ENCODE peak calls at places on chromosomes 5 and 9, in four cellular contexts. Y is fibroblast of the aortic adventitia, M is OCI-LY7, T is GM12878. F is an unnamed sample.

GRCh38 chr5:64612349-64612961 is 77.8 kb upstream of the SHISAL2B start:
- DNase-seq in Y (peak), M (peak), T (no peak), F (peak)

GRCh38 chr5:24823625-24824024 is 178.8 kb upstream of the CDH10 start:
- DNase-seq in Y (no peak), M (no peak), T (no peak), F (no peak)

GRCh38 chr5:25858019-25858418 is 1180.4 kb downstream of the CDH9 start:
- DNase-seq in T (no peak), Y (no peak), M (no peak), F (no peak)

GRCh38 chr5:143413964-143414669 is 10.6 kb upstream of the NR3C1 start:
- DNase-seq in M (peak), Y (no peak), T (no peak), F (no peak)

GRCh38 chr9:97711223-97711626 is 14.1 kb upstream of the XPA start:
- DNase-seq in T (no peak), M (no peak), Y (no peak), F (no peak)

GRCh38 chr5:32444946-32445758 is 612 bp upstream of the ZFR start:
- DNase-seq in T (no peak), Y (no peak), M (no peak), F (no peak)

GRCh38 chr9:36301227-36301626 is 43.0 kb upstream of the GNE start:
- DNase-seq in T (no peak), M (no peak), Y (no peak), F (no peak)

GRCh38 chr5:97549496-97549895 is 366.4 kb upstream of the RIOK2 start:
- DNase-seq in M (no peak), Y (no peak), T (no peak), F (no peak)

GRCh38 chr9:1775230-1775629 is 239.9 kb upstream of the SMARCA2 start:
- DNase-seq in T (no peak), M (no peak), Y (no peak), F (no peak)

GRCh38 chr9:121985792-121986494 is 107.2 kb downstream of the TTLL11 start:
- DNase-seq in Y (peak), T (no peak), M (no peak), F (no peak)

GRCh38 chr5:67496051-67496450 is 299.5 kb upstream of the CD180 start:
- DNase-seq in T (no peak), M (no peak), Y (no peak), F (no peak)

GRCh38 chr5:142839711-142840441 is 69.7 kb downstream of the ARHGAP26 start:
- DNase-seq in T (no peak), M (no peak), Y (peak), F (no peak)

GRCh38 chr5:142753114-142753764 is 16.9 kb upstream of the ARHGAP26 start:
- DNase-seq in Y (peak), M (no peak), T (no peak), F (no peak)

GRCh38 chr9:70840266-70840665 is 281.2 kb downstream of the TRPM3 start:
- DNase-seq in T (no peak), M (no peak), Y (no peak), F (no peak)

GRCh38 chr9:21096172-21096900 is 18.6 kb upstream of the IFNB1 start:
- DNase-seq in M (peak), T (peak), Y (peak), F (no peak)

GRCh38 chr5:138601444-138601843 is 26.2 kb upstream of the HSPA9 start:
- DNase-seq in Y (peak), M (no peak), T (no peak), F (no peak)

GRCh38 chr9:6902423-6902822 is 144.7 kb downstream of the KDM4C start:
- DNase-seq in T (no peak), Y (peak), M (no peak), F (no peak)

GRCh38 chr5:75756991-75757390 is 39.8 kb upstream of the POC5 start:
- DNase-seq in T (no peak), Y (no peak), M (no peak), F (no peak)

GRCh38 chr5:135851186-135851906 is 16.9 kb downstream of the SLC25A48 start:
- DNase-seq in Y (no peak), T (no peak), M (no peak), F (no peak)

GRCh38 chr9:97647996-97648395 is 14.4 kb downstream of the NCBP1 start:
- DNase-seq in M (no peak), Y (no peak), T (no peak), F (no peak)

GRCh38 chr9:35563791-35564197 is 41.3 kb upstream of the TESK1 start:
- DNase-seq in M (no peak), Y (no peak), T (no peak), F (peak)

DNA sequence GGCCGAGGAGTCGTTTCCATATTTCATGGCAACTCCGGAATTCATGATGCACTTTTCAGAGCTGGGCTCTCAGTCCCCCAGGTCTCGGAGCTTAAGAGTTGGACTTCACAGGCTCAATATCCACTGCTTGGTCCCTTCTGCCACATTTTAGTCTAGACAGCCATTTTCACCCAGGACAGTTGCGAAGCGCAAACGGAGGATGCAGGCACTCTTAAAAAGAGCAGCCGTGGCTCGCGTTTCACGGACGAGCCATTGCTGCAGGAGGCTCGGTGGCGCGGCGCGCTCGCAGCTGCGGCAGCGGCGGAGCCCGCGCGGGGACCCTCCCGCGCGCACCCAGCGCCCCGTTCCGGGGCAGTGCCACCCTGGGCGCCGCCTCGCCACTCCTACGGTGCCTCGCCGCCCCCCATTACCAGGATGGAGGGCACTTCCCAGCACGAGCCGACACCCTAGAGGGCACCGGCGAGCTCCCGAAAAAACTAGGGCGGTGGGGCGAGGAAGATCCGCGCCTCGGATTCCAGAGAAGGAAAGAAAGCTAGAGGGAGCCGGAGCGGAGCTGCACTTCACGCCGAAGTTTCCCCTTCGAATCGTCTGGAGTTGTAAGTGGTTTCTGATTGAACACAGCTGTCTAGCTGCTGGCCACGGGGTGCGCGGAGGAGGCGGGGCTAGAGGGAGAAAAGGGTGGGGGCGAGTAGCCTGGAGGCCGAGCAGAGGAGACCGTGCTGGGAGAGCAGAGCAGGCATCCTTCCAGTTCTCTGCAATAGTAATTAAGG is 140.3 kb downstream of the TSSK1B start:
- DNase-seq in M (peak), T (no peak), Y (peak), F (peak)
- TF ChIP-seq CTCF in M (peak), T (no peak), Y (peak), F (no peak)

GRCh38 chr5:66100851-66101250 is 43.2 kb upstream of the SREK1 start:
- DNase-seq in M (no peak), T (no peak), Y (no peak), F (no peak)
- TF ChIP-seq CTCF in M (no peak), T (no peak), Y (no peak), F (no peak)

GRCh38 chr9:83617299-83617698 is 5.6 kb upstream of the IDNK start:
- DNase-seq in T (no peak), Y (no peak), M (no peak), F (no peak)

GRCh38 chr9:83622433-83622813 is 520 bp upstream of the IDNK start:
- DNase-seq in Y (no peak), T (no peak), M (peak), F (no peak)

GRCh38 chr9:83623634-83623991 is 670 bp downstream of the IDNK start:
- DNase-seq in M (peak), Y (peak), T (no peak), F (no peak)

GRCh38 chr9:83622814-83623633 is at the start of gene IDNK:
- DNase-seq in M (peak), T (no peak), Y (peak), F (peak)

DNA sequence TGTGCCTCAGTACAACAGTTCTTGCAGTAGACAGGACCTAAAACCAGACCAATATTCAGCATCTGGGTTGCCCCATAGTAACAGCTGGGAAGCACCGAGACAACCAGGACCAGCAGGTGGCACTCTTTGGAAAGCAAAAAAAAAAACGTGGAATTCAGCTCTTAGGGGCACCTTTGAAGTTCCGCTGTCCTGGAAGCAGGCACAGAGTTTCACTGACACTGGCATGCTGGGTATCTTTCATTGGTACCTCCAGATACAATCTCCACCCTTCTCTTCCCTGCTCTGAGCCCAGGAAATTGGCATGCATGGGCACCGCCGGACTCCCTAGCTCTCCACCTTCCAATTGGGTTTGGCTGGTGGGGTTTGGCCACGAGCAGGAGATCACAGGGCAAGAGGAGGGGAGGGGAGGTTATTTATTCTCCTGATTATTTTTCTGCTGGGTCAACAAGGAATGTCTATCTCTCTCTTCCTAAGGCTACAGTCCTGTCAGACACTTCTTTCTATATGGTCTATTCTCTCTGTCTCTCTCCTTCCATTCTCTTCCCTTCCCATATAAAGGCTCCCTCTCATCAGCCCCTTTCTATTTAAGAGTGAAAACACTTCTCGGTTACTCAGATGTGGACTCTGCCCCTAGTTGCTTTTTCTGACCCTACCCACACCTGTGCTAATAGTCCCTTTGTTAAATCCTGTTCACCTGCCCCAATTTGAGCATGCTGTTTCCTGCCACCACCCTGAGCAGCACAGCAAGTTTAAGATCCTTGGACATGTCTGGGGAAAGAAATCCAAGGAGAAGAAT is 1.9 kb upstream of the IDNK start:
- DNase-seq in T (no peak), M (peak), Y (peak), F (peak)
- TF ChIP-seq CTCF in T (peak), M (peak), Y (peak), F (peak)

GRCh38 chr9:137277329-137278041 is at the start of gene TOR4A:
- DNase-seq in T (peak), Y (peak), M (peak), F (no peak)
- TF ChIP-seq CTCF in T (peak), Y (peak), M (peak), F (no peak)

DNA sequence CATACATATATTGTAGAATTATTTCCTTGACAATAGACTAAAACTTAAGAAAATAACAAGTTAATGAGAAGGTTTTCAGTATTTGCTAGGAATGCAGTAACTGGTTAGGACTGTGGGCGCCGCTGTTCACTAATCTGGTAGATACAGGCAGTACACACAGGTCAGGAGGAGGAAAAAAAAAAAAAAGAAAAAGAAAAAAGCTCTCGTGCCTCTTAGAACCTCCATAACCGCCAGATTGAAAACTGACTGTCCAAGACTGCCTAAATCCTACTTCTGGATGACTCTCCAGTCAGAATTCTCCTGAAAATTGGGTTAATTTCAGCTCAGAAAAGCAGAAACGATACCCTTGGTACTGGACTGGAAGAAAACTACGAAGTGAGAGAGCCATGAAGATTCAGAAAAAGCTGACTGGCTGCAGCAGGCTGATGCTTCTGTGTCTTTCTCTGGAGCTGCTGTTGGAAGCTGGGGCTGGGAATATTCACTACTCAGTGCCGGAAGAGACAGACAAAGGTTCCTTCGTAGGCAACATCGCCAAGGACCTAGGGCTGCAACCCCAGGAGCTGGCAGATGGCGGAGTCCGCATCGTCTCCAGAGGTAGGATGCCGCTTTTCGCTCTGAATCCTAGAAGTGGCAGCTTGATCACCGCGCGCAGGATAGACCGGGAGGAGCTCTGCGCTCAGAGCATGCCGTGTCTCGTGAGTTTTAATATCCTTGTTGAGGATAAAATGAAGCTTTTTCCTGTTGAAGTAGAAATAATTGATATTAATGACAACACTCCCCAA is at the start of gene PCDHGA1:
- DNase-seq in Y (peak), T (no peak), M (peak), F (no peak)
- TF ChIP-seq CTCF in Y (peak), T (peak), M (peak), F (peak)

DNA sequence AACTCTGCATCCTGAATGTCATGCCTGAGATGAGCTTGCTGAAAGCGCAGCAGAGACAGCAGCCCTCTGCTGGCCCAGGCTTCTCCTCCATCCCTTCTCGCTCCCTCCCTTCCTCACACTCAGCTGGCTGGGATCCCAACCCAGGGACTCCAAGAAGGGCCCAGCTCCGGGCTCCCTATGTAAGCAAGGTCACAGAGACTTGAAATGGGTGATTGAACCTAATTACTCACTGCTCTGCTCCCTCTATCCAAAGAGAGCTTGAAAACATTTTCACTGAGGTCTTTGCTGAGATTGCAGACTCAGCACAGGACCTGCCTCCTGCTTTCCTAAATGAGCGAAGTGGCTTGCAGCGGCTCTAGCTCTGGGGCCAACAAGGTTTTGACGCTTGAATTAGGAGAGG is 42.8 kb downstream of the RAPGEF1 start:
- DNase-seq in Y (peak), M (no peak), T (no peak), F (no peak)
- TF ChIP-seq CTCF in Y (peak), M (no peak), T (no peak), F (no peak)

GRCh38 chr9:101457003-101457402 is 21.4 kb upstream of the ALDOB start:
- DNase-seq in M (peak), Y (no peak), T (no peak), F (no peak)
- TF ChIP-seq CTCF in M (peak), Y (no peak), T (no peak), F (no peak)

GRCh38 chr5:10333154-10334006 is 20.1 kb upstream of the MARCHF6 start:
- DNase-seq in T (no peak), Y (no peak), M (no peak), F (peak)
- TF ChIP-seq CTCF in T (no peak), Y (no peak), M (no peak), F (peak)